ENCODE peak calls at places on chromosomes 6 and 20, in eight cellular contexts. W is SK-MEL-5; Y is posterior cingulate gyrus; X is smooth muscle cell of the brain vasculature; G is hypothalamus; Z is activated naive CD4-positive, alpha-beta T cell treated with Interleukin-2 at 50 U/mL for 16 hours; F is GM04504; I is left ventricle myocardium inferior. T is an unnamed sample.

GRCh38 chr20:9359561-9360308 is 154.7 kb upstream of the LAMP5 start:
- DNase-seq in W (peak), Y (no peak), X (peak), G (peak), Z (no peak), F (peak), I (no peak), T (peak)

GRCh38 chr6:27468334-27468733 is 4.6 kb downstream of the ZNF184 start:
- DNase-seq in W (no peak), Y (no peak), X (no peak), G (no peak), Z (no peak), F (no peak), I (no peak), T (no peak)

GRCh38 chr6:3403244-3404154 is 53.4 kb downstream of the SLC22A23 start:
- DNase-seq in W (no peak), Y (no peak), X (no peak), G (no peak), Z (no peak), F (no peak), I (no peak), T (no peak)

GRCh38 chr20:36728986-36729385 is 16.9 kb downstream of the NDRG3 start:
- DNase-seq in W (peak), Y (no peak), X (no peak), G (no peak), Z (no peak), F (no peak), I (no peak), T (no peak)

GRCh38 chr6:3999800-4000661 is 78.9 kb downstream of the FAM217A start:
- DNase-seq in W (no peak), Y (no peak), X (no peak), G (no peak), Z (no peak), F (no peak), I (no peak), T (no peak)

GRCh38 chr20:2237059-2237458 is 58.7 kb upstream of the TGM3 start:
- DNase-seq in W (no peak), Y (no peak), X (peak), G (peak), Z (no peak), F (peak), I (no peak), T (peak)

GRCh38 chr6:14966902-14967711 is 278.8 kb upstream of the JARID2 start:
- DNase-seq in W (no peak), Y (no peak), X (no peak), G (no peak), Z (no peak), F (no peak), I (no peak), T (no peak)

GRCh38 chr6:38673397-38674165 is 29.4 kb downstream of the GLO1 start:
- DNase-seq in W (peak), Y (no peak), X (no peak), G (no peak), Z (peak), F (no peak), I (no peak), T (no peak)

GRCh38 chr6:37038297-37039198 is 33.1 kb downstream of the FGD2 start:
- DNase-seq in W (no peak), Y (no peak), X (no peak), G (peak), Z (no peak), F (no peak), I (peak), T (peak)

GRCh38 chr20:36645998-36646397 is at the start of gene SLA2:
- DNase-seq in W (no peak), Y (no peak), X (no peak), G (no peak), Z (peak), F (no peak), I (no peak), T (no peak)

GRCh38 chr6:42783177-42783875 is 1.5 kb downstream of the BICRAL start:
- DNase-seq in W (peak), Y (peak), X (no peak), G (peak), Z (peak), F (peak), I (peak), T (peak)

GRCh38 chr6:111342913-111343312 is 140.1 kb downstream of the REV3L start:
- DNase-seq in W (no peak), Y (no peak), X (no peak), G (no peak), Z (no peak), F (no peak), I (no peak), T (no peak)

GRCh38 chr6:84897874-84898635 is 133.7 kb upstream of the TBX18 start:
- DNase-seq in W (no peak), Y (no peak), X (peak), G (no peak), Z (no peak), F (no peak), I (no peak), T (no peak)

GRCh38 chr20:49385471-49385870 is 97.0 kb downstream of the KCNB1 start:
- DNase-seq in W (peak), Y (no peak), X (no peak), G (no peak), Z (no peak), F (peak), I (no peak), T (no peak)

GRCh38 chr6:11430036-11430435 is 107.5 kb upstream of the TMEM170B start:
- DNase-seq in W (peak), Y (no peak), X (peak), G (no peak), Z (no peak), F (no peak), I (no peak), T (no peak)

GRCh38 chr6:43299338-43300293 is 1.6 kb downstream of the SLC22A7 start:
- DNase-seq in W (no peak), Y (no peak), X (no peak), G (no peak), Z (no peak), F (no peak), I (no peak), T (no peak)

GRCh38 chr6:30885999-30886896 is 1.9 kb downstream of the DDR1 start:
- DNase-seq in W (peak), Y (peak), X (no peak), G (peak), Z (no peak), F (peak), I (peak), T (peak)

GRCh38 chr20:36074983-36075382 is 79.6 kb upstream of the EPB41L1 start:
- DNase-seq in W (no peak), Y (no peak), X (no peak), G (no peak), Z (no peak), F (no peak), I (no peak), T (no peak)

GRCh38 chr6:118660218-118660569 is 8.8 kb upstream of the CEP85L start:
- DNase-seq in W (peak), Y (no peak), X (no peak), G (no peak), Z (peak), F (no peak), I (no peak), T (no peak)

GRCh38 chr6:134707342-134707982 is 242.4 kb downstream of the ALDH8A1 start:
- DNase-seq in W (no peak), Y (no peak), X (no peak), G (no peak), Z (no peak), F (no peak), I (no peak), T (no peak)

GRCh38 chr6:169253341-169253740 is 305 bp downstream of the THBS2 start:
- DNase-seq in W (no peak), Y (no peak), X (no peak), G (peak), Z (no peak), F (no peak), I (no peak), T (no peak)

GRCh38 chr20:51715028-51715872 is 52.9 kb downstream of the ATP9A start:
- DNase-seq in W (no peak), Y (no peak), X (no peak), G (no peak), Z (no peak), F (no peak), I (no peak), T (no peak)

GRCh38 chr6:163579880-163580295 is 165.4 kb downstream of the QKI start:
- DNase-seq in W (no peak), Y (no peak), X (no peak), G (no peak), Z (no peak), F (no peak), I (no peak), T (no peak)

GRCh38 chr6:138088307-138088744 is 18.9 kb downstream of the PERP start:
- DNase-seq in W (peak), Y (no peak), X (peak), G (no peak), Z (no peak), F (peak), I (no peak), T (no peak)

GRCh38 chr6:15121977-15122550 is 123.8 kb upstream of the JARID2 start:
- DNase-seq in W (no peak), Y (no peak), X (no peak), G (no peak), Z (no peak), F (no peak), I (no peak), T (no peak)

GRCh38 chr6:113102761-113103160 is 754.4 kb upstream of the MARCKS start:
- DNase-seq in W (no peak), Y (no peak), X (no peak), G (no peak), Z (no peak), F (no peak), I (no peak), T (no peak)

GRCh38 chr6:125259354-125259736 is 42.4 kb downstream of the HDDC2 start:
- DNase-seq in W (no peak), Y (no peak), X (no peak), G (no peak), Z (no peak), F (no peak), I (no peak), T (no peak)

T was measured in Right ventricle myocardium superior.